ENCODE peak calls at places on chromosomes 1 and 21, in five cellular contexts. E is activated T-helper 2 cell treated with anti-CD3 and anti-CD28 coated beads, Interferon-gamma antibody, Interleukin-2, Interleukin-4, amounts not matched to agents 10 μg/mL and 5 μg/mL and 100 μg/mL, durations not matched to agents 14 hours and 24 hours and 36 hours; Z is ACHN; N is nephron progenitor cell; M is NCI-H1436. B is an unnamed sample.
A peak's percentile ranks its signal among the peaks of the same experiment; 100 is the strongest.

GRCh38 chr1:203828002-203828401 is 32.6 kb downstream of the ZBED6 start:
- DNase-seq in E (no peak), Z (no peak), N (no peak), M (no peak), B (no peak)

GRCh38 chr1:42334240-42335049 is 590 bp downstream of the FOXJ3 start:
- DNase-seq in E (no peak), Z (peak; percentile 48), N (no peak), M (peak; percentile 22), B (peak; percentile 64)

GRCh38 chr1:82813351-82813750 is 1012.6 kb downstream of the ADGRL2 start:
- DNase-seq in E (no peak), Z (no peak), N (no peak), M (no peak), B (no peak)

GRCh38 chr21:16196521-16197208 is 466.9 kb downstream of the USP25 start:
- DNase-seq in E (no peak), Z (no peak), N (no peak), M (no peak), B (no peak)

GRCh38 chr1:164702216-164702615 is 143.2 kb downstream of the PBX1 start:
- DNase-seq in E (no peak), Z (peak; percentile 12), N (no peak), M (no peak), B (peak; percentile 42)

GRCh38 chr1:25619101-25619890 is 2.7 kb downstream of the MAN1C1 start:
- DNase-seq in E (no peak), Z (no peak), N (peak; percentile 82), M (peak; percentile 26), B (no peak)

GRCh38 chr1:112540395-112540794 is 31.6 kb downstream of the WNT2B start:
- DNase-seq in E (no peak), Z (no peak), N (no peak), M (no peak), B (no peak)

GRCh38 chr1:167409183-167409582 is 109.1 kb downstream of the CD247 start:
- DNase-seq in E (no peak), Z (peak; percentile 10), N (no peak), M (no peak), B (peak; percentile 43)

GRCh38 chr1:109620396-109620817 is 770 bp downstream of the AMPD2 start:
- DNase-seq in E (no peak), Z (peak; percentile 51), N (peak; percentile 49), M (no peak), B (peak; percentile 30)

GRCh38 chr1:87478231-87478630 is 149.6 kb downstream of the LMO4 start:
- DNase-seq in E (no peak), Z (peak; percentile 11), N (peak; percentile 12), M (no peak), B (peak; percentile 36)

GRCh38 chr1:1799716-1800115 is 21.4 kb upstream of the NADK start:
- DNase-seq in E (no peak), Z (no peak), N (no peak), M (no peak), B (no peak)

GRCh38 chr1:118151312-118151937 is 33.6 kb downstream of the SPAG17 start:
- DNase-seq in E (no peak), Z (peak; percentile 57), N (peak; percentile 72), M (no peak), B (peak; percentile 67)

GRCh38 chr1:117645343-117645742 is 39.5 kb downstream of the TENT5C start:
- DNase-seq in E (no peak), Z (no peak), N (no peak), M (no peak), B (no peak)

GRCh38 chr1:156233421-156234127 is 8.4 kb upstream of the BGLAP start:
- DNase-seq in E (no peak), Z (peak; percentile 51), N (no peak), M (no peak), B (peak; percentile 44)

GRCh38 chr1:114671011-114671938 is 1.4 kb upstream of the DENND2C start:
- DNase-seq in E (no peak), Z (peak; percentile 7), N (no peak), M (no peak), B (peak; percentile 50)

GRCh38 chr1:245932302-245932972 is 574.6 kb downstream of the SMYD3 start:
- DNase-seq in E (no peak), Z (no peak), N (no peak), M (no peak), B (no peak)

GRCh38 chr21:30345014-30345413 is 3.4 kb downstream of the KRTAP23-1 start:
- DNase-seq in E (no peak), Z (no peak), N (no peak), M (no peak), B (no peak)

GRCh38 chr21:44038063-44038462 is 26.0 kb downstream of the TRAPPC10 start:
- DNase-seq in E (no peak), Z (no peak), N (no peak), M (no peak), B (no peak)

GRCh38 chr1:17109897-17110554 is 9.2 kb downstream of the PADI2 start:
- DNase-seq in E (no peak), Z (no peak), N (no peak), M (no peak), B (no peak)

GRCh38 chr1:101290922-101291561 is 54.2 kb downstream of the S1PR1 start:
- DNase-seq in E (no peak), Z (no peak), N (no peak), M (no peak), B (no peak)

GRCh38 chr1:160993544-160993943 is 27.4 kb downstream of the F11R start:
- DNase-seq in E (no peak), Z (peak; percentile 50), N (no peak), M (no peak), B (peak; percentile 44)

GRCh38 chr1:226778657-226779058 is 39.6 kb upstream of the ITPKB start:
- DNase-seq in E (no peak), Z (no peak), N (no peak), M (no peak), B (peak; percentile 98)

GRCh38 chr1:231318015-231318355 is 19.7 kb downstream of the EXOC8 start:
- DNase-seq in E (no peak), Z (no peak), N (no peak), M (no peak), B (no peak)

GRCh38 chr21:36430841-36431240 is 45.6 kb downstream of the CHAF1B start:
- DNase-seq in E (no peak), Z (peak; percentile 18), N (no peak), M (no peak), B (peak; percentile 41)

GRCh38 chr1:3717715-3718601 is 34.3 kb upstream of the CCDC27 start:
- DNase-seq in E (no peak), Z (no peak), N (peak; percentile 91), M (no peak), B (peak; percentile 43)

GRCh38 chr21:45533731-45534571 is 8.3 kb downstream of the SLC19A1 start:
- DNase-seq in E (no peak), Z (no peak), N (no peak), M (no peak), B (no peak)

GRCh38 chr1:53589043-53589887 is 130.1 kb downstream of the DMRTB1 start:
- DNase-seq in E (no peak), Z (no peak), N (no peak), M (no peak), B (no peak)

GRCh38 chr1:81559662-81560350 is 240.9 kb upstream of the ADGRL2 start:
- DNase-seq in E (no peak), Z (peak; percentile 7), N (no peak), M (no peak), B (peak; percentile 25)

GRCh38 chr1:178781549-178781948 is 56.5 kb downstream of the RALGPS2 start:
- DNase-seq in E (no peak), Z (no peak), N (no peak), M (no peak), B (no peak)

B was measured in epithelial cell of esophagus.